ENCODE peak calls at places on chromosome 22, in five cellular contexts. E, Z, J, C and G are unnamed samples.

GRCh38 chr22:39080052-39080762 is 3.1 kb downstream of the APOBEC3G start:
- DNase-seq in E (no peak), Z (no peak), J (no peak), C (no peak), G (no peak)

GRCh38 chr22:50280708-50281383 is 10.7 kb upstream of the MAPK11 start:
- DNase-seq in E (no peak), Z (no peak), J (no peak), C (no peak), G (no peak)

GRCh38 chr22:28962042-28962554 is 78.7 kb downstream of the ZNRF3 start:
- DNase-seq in E (no peak), Z (peak; percentile 14), J (no peak), C (no peak), G (no peak)

GRCh38 chr22:39325392-39325932 is 6.0 kb upstream of the RPL3 start:
- DNase-seq in E (no peak), Z (no peak), J (no peak), C (no peak), G (no peak)

GRCh38 chr22:31262369-31263133 is 29.7 kb downstream of the PIK3IP1 start:
- DNase-seq in E (no peak), Z (no peak), J (no peak), C (no peak), G (no peak)

GRCh38 chr22:38612217-38613006 is 42.4 kb upstream of the DMC1 start:
- DNase-seq in E (no peak), Z (no peak), J (no peak), C (no peak), G (no peak)

GRCh38 chr22:33658775-33659174 is 261.5 kb downstream of the LARGE1 start:
- DNase-seq in E (no peak), Z (no peak), J (no peak), C (no peak), G (no peak)

GRCh38 chr22:46931414-46931813 is 169.0 kb downstream of the TBC1D22A start:
- DNase-seq in E (peak; percentile 43), Z (peak; percentile 9), J (no peak), C (no peak), G (no peak)

GRCh38 chr22:24951942-24952836 is at the start of gene KIAA1671:
- DNase-seq in E (peak; percentile 98), Z (peak; percentile 73), J (peak; percentile 86), C (no peak), G (peak; percentile 98)

GRCh38 chr22:32760815-32761214 is 40.7 kb upstream of the TIMP3 start:
- DNase-seq in E (no peak), Z (no peak), J (no peak), C (no peak), G (no peak)

GRCh38 chr22:37214431-37215025 is 2.3 kb upstream of the SSTR3 start:
- DNase-seq in E (no peak), Z (no peak), J (no peak), C (no peak), G (no peak)

GRCh38 chr22:49259870-49260615 is 567.6 kb downstream of the BRD1 start:
- DNase-seq in E (no peak), Z (no peak), J (no peak), C (no peak), G (no peak)

GRCh38 chr22:49260681-49261580 is 566.7 kb downstream of the BRD1 start:
- DNase-seq in E (no peak), Z (no peak), J (no peak), C (no peak), G (no peak)

GRCh38 chr22:49257551-49257951 is 570.1 kb downstream of the BRD1 start:
- DNase-seq in E (no peak), Z (no peak), J (no peak), C (no peak), G (no peak)

GRCh38 chr22:49255741-49256318 is 571.8 kb downstream of the BRD1 start:
- DNase-seq in E (no peak), Z (no peak), J (no peak), C (no peak), G (no peak)

GRCh38 chr22:49258107-49259010 is 569.3 kb downstream of the BRD1 start:
- DNase-seq in E (no peak), Z (no peak), J (no peak), C (no peak), G (no peak)
- TF ChIP-seq ATF2 in E (no peak), Z (no peak), J (no peak), C (no peak), G (no peak)

GRCh38 chr22:23120415-23120899 is 21.3 kb downstream of the RSPH14 start:
- DNase-seq in E (no peak), Z (no peak), J (no peak), C (no peak), G (no peak)

GRCh38 chr22:23118647-23119491 is 22.9 kb downstream of the RSPH14 start:
- DNase-seq in E (no peak), Z (no peak), J (no peak), C (no peak), G (no peak)

GRCh38 chr22:23117890-23118646 is 23.7 kb downstream of the RSPH14 start:
- DNase-seq in E (no peak), Z (no peak), J (no peak), C (no peak), G (no peak)

GRCh38 chr22:23121026-23121823 is 20.6 kb downstream of the RSPH14 start:
- DNase-seq in E (no peak), Z (no peak), J (no peak), C (no peak), G (no peak)

DNA sequence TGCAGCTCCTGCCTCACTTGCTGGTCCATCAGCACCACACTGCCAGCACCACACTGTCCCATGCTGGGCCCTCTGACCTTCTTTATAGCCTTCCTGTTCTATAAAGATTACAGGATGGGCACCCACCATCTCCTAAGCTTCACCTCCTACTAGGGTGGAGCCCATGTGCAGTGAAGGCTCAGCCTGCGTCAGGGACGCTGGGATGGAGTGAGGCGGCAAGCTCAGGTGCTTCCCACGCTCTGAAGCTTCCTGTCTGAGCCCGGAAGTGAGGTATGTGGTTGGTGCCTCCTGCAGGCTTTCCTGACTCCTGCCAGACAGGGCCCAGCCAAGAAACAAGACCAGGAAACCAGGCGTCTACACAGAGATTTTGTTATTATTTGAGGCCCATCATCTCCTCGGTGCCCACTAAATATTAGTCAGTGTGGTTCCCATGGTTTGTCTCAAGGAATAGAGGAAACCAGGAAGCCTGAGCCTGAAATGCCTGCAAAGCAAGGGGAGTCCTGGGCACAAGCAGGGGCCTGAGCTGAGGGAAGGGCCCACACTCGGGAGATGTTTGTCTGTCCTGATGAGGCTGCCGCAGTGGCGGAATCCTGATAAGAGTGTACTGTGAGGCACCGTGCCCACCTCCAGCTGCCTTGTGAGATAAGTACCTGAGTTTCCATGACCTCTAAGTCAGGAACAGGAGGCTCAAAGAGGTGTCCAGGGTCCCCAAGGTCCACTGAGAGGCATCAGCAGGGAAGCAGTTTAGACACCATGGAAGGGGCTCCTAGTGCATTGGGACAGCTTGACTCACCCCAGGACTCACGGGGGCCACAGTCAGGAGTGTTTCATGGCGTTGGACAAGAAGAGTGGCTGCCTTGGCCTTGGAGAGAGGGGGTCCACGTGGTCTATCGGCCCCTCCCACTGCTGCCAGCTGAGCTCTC is 22.0 kb downstream of the RSPH14 start:
- DNase-seq in E (no peak), Z (peak; percentile 80), J (no peak), C (no peak), G (no peak)
- TF ChIP-seq ATF2 in E (no peak), Z (no peak), J (no peak), C (no peak), G (no peak)

GRCh38 chr22:43277987-43278601 is 65.1 kb downstream of the SCUBE1 start:
- DNase-seq in E (no peak), Z (no peak), J (no peak), C (no peak), G (no peak)
- TF ChIP-seq ATF2 in E (no peak), Z (no peak), J (no peak), C (no peak), G (no peak)

DNA sequence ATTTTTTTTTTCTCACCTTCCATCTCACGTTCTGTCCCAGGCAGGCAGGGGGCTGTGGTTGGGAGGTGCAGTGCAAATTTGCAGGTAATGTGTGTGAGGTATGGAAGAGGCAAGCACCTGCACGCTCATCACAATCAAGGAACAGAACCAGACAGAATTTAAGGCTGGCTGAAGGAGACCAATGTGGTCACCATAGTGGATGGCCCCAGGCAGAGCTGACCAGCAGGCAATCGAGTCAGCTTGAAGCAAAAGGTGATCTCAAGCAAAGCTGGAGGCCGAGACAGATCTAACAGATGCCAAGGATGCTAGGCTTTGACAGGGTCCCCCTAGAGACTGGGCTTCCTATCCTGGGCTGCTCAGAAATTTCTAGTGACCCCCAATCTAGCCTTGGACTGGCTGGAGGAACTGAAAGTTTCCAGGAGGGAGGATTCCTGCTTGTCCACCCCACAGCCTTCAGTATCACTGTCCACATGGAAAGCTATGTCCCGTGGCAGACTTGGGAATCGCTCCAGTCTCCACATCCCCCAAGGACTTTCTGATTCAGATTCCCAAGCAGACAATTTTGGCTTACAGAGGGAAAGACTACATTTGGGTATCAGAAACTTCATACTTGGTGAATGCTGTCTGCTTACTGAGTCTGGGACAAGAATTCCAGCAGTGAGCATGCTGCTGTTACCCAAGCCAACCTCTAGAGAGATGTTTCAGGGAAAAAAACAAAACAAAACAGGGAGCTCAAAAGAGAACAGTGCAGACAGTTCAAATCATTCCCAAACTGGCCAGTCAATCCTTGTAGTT is 9.0 kb upstream of the MICAL3 start:
- DNase-seq in E (no peak), Z (no peak), J (no peak), C (no peak), G (no peak)
- TF ChIP-seq ATF2 in E (no peak), Z (no peak), J (no peak), C (no peak), G (no peak)